ENCODE peak calls at places on chromosomes 5 and 9, in seven cellular contexts. R is Calu3, N is esophagus squamous epithelium, J is HTR-8/SVneo, C is HS-5, U is HFFc6, I is astrocyte. X is an unnamed sample.

GRCh38 chr5:107254902-107255234 is 415.9 kb downstream of the EFNA5 start:
- DNase-seq in R (no peak), N (no peak), J (no peak), C (no peak), U (no peak), I (no peak), X (no peak)

GRCh38 chr5:136030252-136030651 is 1.5 kb downstream of the TGFBI start:
- DNase-seq in R (no peak), N (no peak), J (no peak), C (no peak), U (no peak), I (no peak), X (peak)

GRCh38 chr5:54761213-54761701 is 224.1 kb downstream of the ESM1 start:
- DNase-seq in R (no peak), N (no peak), J (no peak), C (peak), U (peak), I (peak), X (no peak)

GRCh38 chr9:114288233-114289051 is 34.5 kb upstream of the ORM1 start:
- DNase-seq in R (no peak), N (no peak), J (peak), C (no peak), U (peak), I (peak), X (peak)

GRCh38 chr9:120343416-120343815 is 236.6 kb downstream of the CDK5RAP2 start:
- DNase-seq in R (no peak), N (no peak), J (no peak), C (no peak), U (no peak), I (no peak), X (no peak)

GRCh38 chr9:105357937-105358336 is 89.9 kb upstream of the FSD1L start:
- DNase-seq in R (no peak), N (no peak), J (no peak), C (no peak), U (no peak), I (no peak), X (no peak)

GRCh38 chr9:109369285-109369684 is 48.4 kb upstream of the EPB41L4B start:
- DNase-seq in R (peak), N (no peak), J (no peak), C (no peak), U (no peak), I (no peak), X (no peak)

GRCh38 chr9:134040831-134041648 is 15.8 kb downstream of the BRD3OS start:
- DNase-seq in R (no peak), N (no peak), J (no peak), C (no peak), U (no peak), I (no peak), X (no peak)

GRCh38 chr5:134813407-134813806 is 32.4 kb upstream of the C5orf24 start:
- DNase-seq in R (no peak), N (no peak), J (no peak), C (no peak), U (no peak), I (no peak), X (no peak)

GRCh38 chr5:13613621-13614020 is 330.9 kb downstream of the DNAH5 start:
- DNase-seq in R (no peak), N (no peak), J (no peak), C (no peak), U (no peak), I (no peak), X (no peak)

GRCh38 chr9:74920944-74921626 is 31.6 kb downstream of the C9orf40 start:
- DNase-seq in R (no peak), N (no peak), J (no peak), C (no peak), U (no peak), I (no peak), X (no peak)

GRCh38 chr5:944992-945685 is 52.5 kb downstream of the TRIP13 start:
- DNase-seq in R (no peak), N (no peak), J (no peak), C (no peak), U (no peak), I (no peak), X (no peak)

GRCh38 chr5:163407034-163407652 is 30.3 kb upstream of the CCNG1 start:
- DNase-seq in R (peak), N (no peak), J (no peak), C (no peak), U (no peak), I (peak), X (no peak)

GRCh38 chr5:175501759-175502158 is 23.4 kb downstream of the SFXN1 start:
- DNase-seq in R (peak), N (no peak), J (no peak), C (no peak), U (no peak), I (no peak), X (no peak)

GRCh38 chr9:87063246-87063645 is 115.9 kb upstream of the GAS1 start:
- DNase-seq in R (no peak), N (no peak), J (no peak), C (no peak), U (no peak), I (peak), X (no peak)

GRCh38 chr5:11527994-11528393 is 376.3 kb downstream of the CTNND2 start:
- DNase-seq in R (no peak), N (no peak), J (no peak), C (no peak), U (no peak), I (no peak), X (no peak)

GRCh38 chr9:130971294-130971849 is 32.3 kb upstream of the FIBCD1 start:
- DNase-seq in R (no peak), N (no peak), J (no peak), C (no peak), U (no peak), I (no peak), X (no peak)

GRCh38 chr9:78507008-78507407 is 210.1 kb downstream of the PSAT1 start:
- DNase-seq in R (no peak), N (no peak), J (no peak), C (no peak), U (no peak), I (no peak), X (no peak)

GRCh38 chr9:114184071-114184470 is 28.7 kb downstream of the COL27A1 start:
- DNase-seq in R (no peak), N (no peak), J (no peak), C (no peak), U (peak), I (peak), X (peak)

GRCh38 chr5:132473608-132474007 is 17.0 kb downstream of the IRF1 start:
- DNase-seq in R (no peak), N (no peak), J (no peak), C (no peak), U (no peak), I (no peak), X (peak)

GRCh38 chr5:159316519-159317383 is 13.5 kb downstream of the IL12B start:
- DNase-seq in R (peak), N (no peak), J (peak), C (no peak), U (peak), I (peak), X (no peak)

GRCh38 chr9:136016882-136017812 is 56.0 kb upstream of the UBAC1 start:
- DNase-seq in R (no peak), N (no peak), J (no peak), C (no peak), U (no peak), I (no peak), X (peak)

GRCh38 chr5:103891151-103891550 is 328.6 kb upstream of the NUDT12 start:
- DNase-seq in R (no peak), N (no peak), J (no peak), C (no peak), U (no peak), I (peak), X (no peak)

GRCh38 chr5:74631088-74631960 is 9.2 kb downstream of the ENC1 start:
- DNase-seq in R (no peak), N (no peak), J (no peak), C (no peak), U (peak), I (peak), X (no peak)

GRCh38 chr5:154972476-154973080 is 31.7 kb downstream of the MRPL22 start:
- DNase-seq in R (peak), N (no peak), J (peak), C (no peak), U (peak), I (peak), X (no peak)

GRCh38 chr9:136519263-136520052 is 26.4 kb downstream of the NOTCH1 start:
- DNase-seq in R (no peak), N (no peak), J (no peak), C (no peak), U (no peak), I (no peak), X (no peak)

GRCh38 chr5:156687514-156687913 is 162.6 kb upstream of the PPP1R2B start:
- DNase-seq in R (no peak), N (no peak), J (no peak), C (no peak), U (no peak), I (no peak), X (no peak)

GRCh38 chr9:86134361-86134760 is 35.0 kb upstream of the GOLM1 start:
- DNase-seq in R (no peak), N (no peak), J (no peak), C (no peak), U (no peak), I (no peak), X (no peak)

GRCh38 chr5:43780586-43780985 is 177.6 kb downstream of the NNT start:
- DNase-seq in R (no peak), N (no peak), J (no peak), C (peak), U (no peak), I (peak), X (no peak)

GRCh38 chr9:6055213-6055612 is 39.8 kb upstream of the RANBP6 start:
- DNase-seq in R (peak), N (no peak), J (peak), C (peak), U (peak), I (peak), X (no peak)

GRCh38 chr5:10703676-10704075 is 57.4 kb downstream of the DAP start:
- DNase-seq in R (peak), N (no peak), J (no peak), C (no peak), U (no peak), I (no peak), X (no peak)

GRCh38 chr5:155530046-155530445 is 516.5 kb downstream of the KIF4B start:
- DNase-seq in R (no peak), N (no peak), J (no peak), C (no peak), U (no peak), I (peak), X (no peak)

GRCh38 chr5:76298852-76299251 is 104.2 kb upstream of the IQGAP2 start:
- DNase-seq in R (no peak), N (no peak), J (no peak), C (no peak), U (no peak), I (no peak), X (no peak)

GRCh38 chr5:128681096-128681495 is 143.1 kb upstream of the FBN2 start:
- DNase-seq in R (no peak), N (no peak), J (no peak), C (no peak), U (no peak), I (peak), X (no peak)

X was measured in spleen.